ENCODE peak calls at places on chromosomes 5 and 9, in five cellular contexts. C, W, K, Y and R are unnamed samples.

GRCh38 chr5:170625221-170626165 is 121.7 kb downstream of the KCNIP1 start:
- DNase-seq in Y (no peak), W (peak; percentile 67), C (no peak), K (no peak), R (no peak)

GRCh38 chr5:4875942-4876341 is 264.2 kb upstream of the ADAMTS16 start:
- DNase-seq in K (no peak), C (no peak), W (no peak), Y (no peak), R (no peak)

GRCh38 chr9:32344551-32345182 is 39.8 kb upstream of the ACO1 start:
- DNase-seq in K (no peak), Y (no peak), C (no peak), W (peak; percentile 6), R (no peak)

GRCh38 chr5:67120032-67120431 is 76.6 kb downstream of the CD180 start:
- DNase-seq in Y (no peak), C (no peak), W (no peak), K (no peak), R (no peak)

GRCh38 chr5:61918606-61919005 is 387.4 kb upstream of the KIF2A start:
- DNase-seq in Y (no peak), K (no peak), W (peak; percentile 14), C (no peak), R (no peak)

GRCh38 chr5:28328691-28329090 is 1290.3 kb upstream of the CDH9 start:
- DNase-seq in K (no peak), Y (no peak), C (no peak), W (no peak), R (no peak)

GRCh38 chr5:168885324-168886120 is 306.4 kb upstream of the PANK3 start:
- DNase-seq in K (no peak), W (no peak), C (no peak), Y (peak; percentile 68), R (no peak)

GRCh38 chr9:83270116-83270515 is 207.2 kb upstream of the RASEF start:
- DNase-seq in W (no peak), C (no peak), K (no peak), Y (no peak), R (no peak)

GRCh38 chr5:120684213-120684612 is 220.1 kb downstream of the PRR16 start:
- DNase-seq in K (no peak), Y (no peak), C (no peak), W (no peak), R (no peak)

GRCh38 chr9:35826071-35826701 is 2.3 kb downstream of the FAM221B start:
- DNase-seq in W (peak; percentile 51), C (no peak), K (no peak), Y (no peak), R (peak; percentile 69)

GRCh38 chr5:142753114-142753764 is 16.9 kb upstream of the ARHGAP26 start:
- DNase-seq in W (no peak), K (no peak), C (no peak), Y (no peak), R (no peak)

GRCh38 chr5:58363850-58364249 is 96.0 kb downstream of the PLK2 start:
- DNase-seq in Y (no peak), C (no peak), W (no peak), K (no peak), R (no peak)

GRCh38 chr9:127854169-127854833 is at the start of gene ENG:
- DNase-seq in K (no peak), Y (peak; percentile 30), W (no peak), C (no peak), R (no peak)

GRCh38 chr5:140182803-140183367 is 7.9 kb downstream of the CYSTM1 start:
- DNase-seq in W (peak; percentile 37), Y (no peak), C (no peak), K (no peak), R (no peak)

GRCh38 chr5:174096619-174097018 is 51.1 kb downstream of the NSG2 start:
- DNase-seq in K (no peak), W (no peak), C (no peak), Y (no peak), R (no peak)

GRCh38 chr9:84297162-84297821 is 43.3 kb downstream of the SLC28A3 start:
- DNase-seq in K (no peak), C (no peak), W (no peak), Y (no peak), R (no peak)

GRCh38 chr9:135819905-135820304 is 87.4 kb downstream of the CAMSAP1 start:
- DNase-seq in C (no peak), K (no peak), Y (no peak), W (no peak), R (no peak)

GRCh38 chr9:76564300-76564699 is 105.3 kb downstream of the GCNT1 start:
- DNase-seq in Y (no peak), W (no peak), C (no peak), K (no peak), R (no peak)

GRCh38 chr5:99169309-99169708 is 240.5 kb upstream of the CHD1 start:
- DNase-seq in W (no peak), Y (no peak), K (no peak), C (no peak), R (no peak)